ENCODE peak calls at places on chromosomes 1 and 21, in four cellular contexts. One of them, this sample, is unnamed.

GRCh38 chr1:113118266-113118665 is 45.3 kb downstream of the LRIG2 start:
- DNase-seq in GM10248: no peak
- DNase-seq in AG04449: no peak
- DNase-seq in fibroblast of the aortic adventitia: no peak
- DNase-seq in this sample: no peak

GRCh38 chr1:246435421-246436041 is 71.5 kb downstream of the SMYD3 start:
- DNase-seq in fibroblast of the aortic adventitia: peak; percentile 51
- DNase-seq in GM10248: no peak
- DNase-seq in AG04449: no peak
- DNase-seq in this sample: no peak

GRCh38 chr1:228740543-228740942 is 5.3 kb downstream of the RHOU start:
- DNase-seq in GM10248: no peak
- DNase-seq in AG04449: no peak
- DNase-seq in fibroblast of the aortic adventitia: no peak
- DNase-seq in this sample: no peak

GRCh38 chr1:153509729-153510354 is 25.9 kb downstream of the S100A6 start:
- DNase-seq in GM10248: peak; percentile 66
- DNase-seq in fibroblast of the aortic adventitia: no peak
- DNase-seq in AG04449: no peak
- DNase-seq in this sample: no peak

GRCh38 chr1:221203224-221204054 is 324.2 kb downstream of the HLX start:
- DNase-seq in fibroblast of the aortic adventitia: peak; percentile 84
- DNase-seq in AG04449: no peak
- DNase-seq in GM10248: peak; percentile 61
- DNase-seq in this sample: peak; percentile 64

GRCh38 chr21:36454706-36455105 is 25.2 kb downstream of the CLDN14 start:
- DNase-seq in fibroblast of the aortic adventitia: peak; percentile 36
- DNase-seq in GM10248: no peak
- DNase-seq in AG04449: no peak
- DNase-seq in this sample: no peak

GRCh38 chr1:228305721-228306152 is 97.9 kb downstream of the OBSCN start:
- DNase-seq in GM10248: no peak
- DNase-seq in AG04449: no peak
- DNase-seq in fibroblast of the aortic adventitia: no peak
- DNase-seq in this sample: no peak

GRCh38 chr1:53066941-53067738 is 5.1 kb downstream of the PODN start:
- DNase-seq in GM10248: no peak
- DNase-seq in AG04449: no peak
- DNase-seq in fibroblast of the aortic adventitia: peak; percentile 33
- DNase-seq in this sample: no peak

GRCh38 chr1:220511785-220512184 is 16.2 kb upstream of the MARK1 start:
- DNase-seq in AG04449: no peak
- DNase-seq in GM10248: no peak
- DNase-seq in fibroblast of the aortic adventitia: no peak
- DNase-seq in this sample: no peak

GRCh38 chr21:41580758-41581554 is 73.0 kb upstream of the TMPRSS2 start:
- DNase-seq in GM10248: no peak
- DNase-seq in fibroblast of the aortic adventitia: no peak
- DNase-seq in AG04449: no peak
- DNase-seq in this sample: no peak

GRCh38 chr1:35326228-35326627 is 57.7 kb downstream of the ZMYM4 start:
- DNase-seq in AG04449: no peak
- DNase-seq in GM10248: no peak
- DNase-seq in fibroblast of the aortic adventitia: no peak
- DNase-seq in this sample: no peak

GRCh38 chr1:43447891-43448708 is 5.6 kb downstream of the HYI start:
- DNase-seq in AG04449: no peak
- DNase-seq in GM10248: no peak
- DNase-seq in fibroblast of the aortic adventitia: no peak
- DNase-seq in this sample: no peak

GRCh38 chr1:37255111-37255795 is 219.1 kb upstream of the ZC3H12A start:
- DNase-seq in GM10248: peak; percentile 36
- DNase-seq in AG04449: no peak
- DNase-seq in fibroblast of the aortic adventitia: peak; percentile 1
- DNase-seq in this sample: no peak

GRCh38 chr1:92960395-92961130 is 699 bp downstream of the DIPK1A start:
- DNase-seq in GM10248: peak; percentile 73
- DNase-seq in fibroblast of the aortic adventitia: peak; percentile 84
- DNase-seq in AG04449: peak; percentile 41
- DNase-seq in this sample: peak; percentile 84

GRCh38 chr1:193697105-193697762 is 510.8 kb upstream of the B3GALT2 start:
- DNase-seq in AG04449: no peak
- DNase-seq in GM10248: no peak
- DNase-seq in fibroblast of the aortic adventitia: no peak
- DNase-seq in this sample: no peak

GRCh38 chr1:29719253-29719652 is 482.9 kb downstream of the PTPRU start:
- DNase-seq in AG04449: no peak
- DNase-seq in GM10248: no peak
- DNase-seq in fibroblast of the aortic adventitia: peak; percentile 87
- DNase-seq in this sample: no peak

GRCh38 chr1:155061381-155062150 is 2.0 kb upstream of the EFNA4 start:
- DNase-seq in AG04449: no peak
- DNase-seq in fibroblast of the aortic adventitia: peak; percentile 79
- DNase-seq in GM10248: peak; percentile 90
- DNase-seq in this sample: peak; percentile 81

GRCh38 chr1:40539338-40539737 is 7.9 kb downstream of the ZNF684 start:
- DNase-seq in fibroblast of the aortic adventitia: no peak
- DNase-seq in AG04449: no peak
- DNase-seq in GM10248: no peak
- DNase-seq in this sample: no peak

GRCh38 chr1:206808615-206809014 is 36.3 kb upstream of the IL10 start:
- DNase-seq in fibroblast of the aortic adventitia: peak; percentile 43
- DNase-seq in AG04449: no peak
- DNase-seq in GM10248: no peak
- DNase-seq in this sample: peak; percentile 35
- TF ChIP-seq CTCF in fibroblast of the aortic adventitia: peak; percentile 39
- TF ChIP-seq CTCF in AG04449: peak; percentile 49
- TF ChIP-seq CTCF in GM10248: peak; percentile 76
- TF ChIP-seq CTCF in this sample: peak; percentile 74

DNA sequence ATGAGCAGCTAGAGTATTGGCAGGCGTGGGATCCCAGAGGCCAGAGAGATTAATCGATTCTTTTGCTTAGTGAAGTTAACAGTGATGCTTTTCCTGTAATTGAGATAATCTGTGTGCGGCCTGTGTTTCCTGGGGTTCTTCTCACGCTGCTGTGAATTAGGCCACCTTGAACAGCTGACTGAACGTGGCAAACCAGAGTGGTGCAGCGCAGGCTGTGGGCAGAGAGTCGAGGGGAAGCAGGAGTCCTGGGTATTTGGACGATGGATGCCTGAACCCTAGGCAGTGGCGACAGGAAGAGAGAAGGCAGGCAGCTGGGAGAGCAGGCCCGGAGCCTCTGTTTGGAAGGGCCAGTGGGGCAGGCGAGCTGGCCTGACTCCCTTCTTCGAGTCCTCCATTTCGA is 51.7 kb downstream of the RYR2 start:
- DNase-seq in GM10248: no peak
- DNase-seq in AG04449: no peak
- DNase-seq in fibroblast of the aortic adventitia: no peak
- DNase-seq in this sample: no peak
- TF ChIP-seq CTCF in GM10248: no peak
- TF ChIP-seq CTCF in AG04449: no peak
- TF ChIP-seq CTCF in fibroblast of the aortic adventitia: no peak
- TF ChIP-seq CTCF in this sample: no peak

GRCh38 chr21:14768042-14768441 is 221.9 kb upstream of the SAMSN1 start:
- DNase-seq in fibroblast of the aortic adventitia: no peak
- DNase-seq in GM10248: no peak
- DNase-seq in AG04449: no peak
- DNase-seq in this sample: no peak

GRCh38 chr21:14771587-14771986 is 225.5 kb upstream of the SAMSN1 start:
- DNase-seq in GM10248: no peak
- DNase-seq in AG04449: no peak
- DNase-seq in fibroblast of the aortic adventitia: no peak
- DNase-seq in this sample: no peak

GRCh38 chr21:14773777-14774345 is 227.7 kb upstream of the SAMSN1 start:
- DNase-seq in AG04449: no peak
- DNase-seq in GM10248: peak; percentile 21
- DNase-seq in fibroblast of the aortic adventitia: peak; percentile 36
- DNase-seq in this sample: no peak
- TF ChIP-seq CTCF in AG04449: no peak
- TF ChIP-seq CTCF in GM10248: peak; percentile 44
- TF ChIP-seq CTCF in fibroblast of the aortic adventitia: peak; percentile 53
- TF ChIP-seq CTCF in this sample: peak; percentile 44

DNA sequence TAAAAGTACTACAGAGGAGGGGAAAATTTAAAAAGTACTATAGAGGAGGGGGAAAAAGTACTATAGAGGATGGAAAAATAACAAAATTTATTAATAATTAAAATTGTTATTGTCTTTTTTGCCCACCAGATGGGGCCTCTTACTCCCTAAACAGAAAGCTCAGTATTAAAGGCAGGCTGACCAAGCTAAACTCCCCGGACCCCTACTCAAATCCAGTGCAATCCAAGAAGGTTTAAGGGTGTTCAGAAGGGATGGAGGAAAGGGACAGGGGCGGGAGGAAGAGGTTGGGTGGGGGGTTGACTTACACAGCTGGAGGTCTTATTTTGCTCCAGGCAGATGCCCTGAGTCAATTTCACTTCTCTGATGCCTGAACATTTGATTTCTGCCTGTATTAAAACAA is 13.7 kb downstream of the CD34 start:
- DNase-seq in fibroblast of the aortic adventitia: peak; percentile 43
- DNase-seq in GM10248: no peak
- DNase-seq in AG04449: no peak
- DNase-seq in this sample: no peak
- TF ChIP-seq CTCF in fibroblast of the aortic adventitia: peak; percentile 36
- TF ChIP-seq CTCF in GM10248: no peak
- TF ChIP-seq CTCF in AG04449: no peak
- TF ChIP-seq CTCF in this sample: peak; percentile 68

GRCh38 chr1:55913565-55913964 is 665.8 kb downstream of the PLPP3 start:
- DNase-seq in fibroblast of the aortic adventitia: no peak
- DNase-seq in AG04449: no peak
- DNase-seq in GM10248: no peak
- DNase-seq in this sample: no peak
- TF ChIP-seq CTCF in fibroblast of the aortic adventitia: no peak
- TF ChIP-seq CTCF in AG04449: no peak
- TF ChIP-seq CTCF in GM10248: no peak
- TF ChIP-seq CTCF in this sample: no peak